ENCODE peak calls at places on chromosomes 11 and 22, in nine cellular contexts. One of them, this sample, is unnamed.

GRCh38 chr11:27717801-27718229 is 17.6 kb upstream of the BDNF start:
- DNase-seq in GM23338: peak; percentile 70
- DNase-seq in T-helper 9 cell: no peak
- DNase-seq in A549: peak; percentile 39
- DNase-seq in effector memory CD8-positive, alpha-beta T cell: no peak
- DNase-seq in GM23248: peak; percentile 49
- DNase-seq in small intestine: no peak
- DNase-seq in EL: no peak
- DNase-seq in activated CD8-positive, alpha-beta memory T cell treated with anti-CD3 and anti-CD28 coated beads, Interleukin-2, amount 50 U/mL, for 48 hours: no peak
- DNase-seq in this sample: no peak

GRCh38 chr22:46149998-46150549 is at the start of gene PPARA:
- DNase-seq in small intestine: peak; percentile 93
- DNase-seq in T-helper 9 cell: peak; percentile 84
- DNase-seq in EL: peak; percentile 79
- DNase-seq in activated CD8-positive, alpha-beta memory T cell treated with anti-CD3 and anti-CD28 coated beads, Interleukin-2, amount 50 U/mL, for 48 hours: peak; percentile 91
- DNase-seq in effector memory CD8-positive, alpha-beta T cell: peak; percentile 87
- DNase-seq in GM23338: peak; percentile 75
- DNase-seq in A549: peak; percentile 51
- DNase-seq in GM23248: peak; percentile 87
- DNase-seq in this sample: peak; percentile 65

GRCh38 chr11:87421422-87421821 is 383.7 kb downstream of the TMEM135 start:
- DNase-seq in activated CD8-positive, alpha-beta memory T cell treated with anti-CD3 and anti-CD28 coated beads, Interleukin-2, amount 50 U/mL, for 48 hours: no peak
- DNase-seq in small intestine: peak; percentile 79
- DNase-seq in GM23338: peak; percentile 93
- DNase-seq in GM23248: peak; percentile 90
- DNase-seq in T-helper 9 cell: no peak
- DNase-seq in EL: peak; percentile 86
- DNase-seq in effector memory CD8-positive, alpha-beta T cell: peak; percentile 24
- DNase-seq in A549: peak; percentile 83
- DNase-seq in this sample: no peak

GRCh38 chr11:26837154-26837553 is 115.3 kb upstream of the SLC5A12 start:
- DNase-seq in small intestine: no peak
- DNase-seq in A549: no peak
- DNase-seq in effector memory CD8-positive, alpha-beta T cell: no peak
- DNase-seq in GM23248: no peak
- DNase-seq in T-helper 9 cell: no peak
- DNase-seq in EL: no peak
- DNase-seq in activated CD8-positive, alpha-beta memory T cell treated with anti-CD3 and anti-CD28 coated beads, Interleukin-2, amount 50 U/mL, for 48 hours: no peak
- DNase-seq in GM23338: no peak
- DNase-seq in this sample: no peak

GRCh38 chr11:93969925-93970922 is 50.9 kb upstream of the HEPHL1 start:
- DNase-seq in EL: no peak
- DNase-seq in GM23338: peak; percentile 8
- DNase-seq in activated CD8-positive, alpha-beta memory T cell treated with anti-CD3 and anti-CD28 coated beads, Interleukin-2, amount 50 U/mL, for 48 hours: no peak
- DNase-seq in GM23248: no peak
- DNase-seq in T-helper 9 cell: no peak
- DNase-seq in small intestine: no peak
- DNase-seq in effector memory CD8-positive, alpha-beta T cell: no peak
- DNase-seq in A549: no peak
- DNase-seq in this sample: no peak

GRCh38 chr11:95363710-95364109 is 132.7 kb upstream of the SESN3 start:
- DNase-seq in effector memory CD8-positive, alpha-beta T cell: no peak
- DNase-seq in GM23338: peak; percentile 77
- DNase-seq in T-helper 9 cell: no peak
- DNase-seq in small intestine: no peak
- DNase-seq in A549: no peak
- DNase-seq in activated CD8-positive, alpha-beta memory T cell treated with anti-CD3 and anti-CD28 coated beads, Interleukin-2, amount 50 U/mL, for 48 hours: no peak
- DNase-seq in GM23248: no peak
- DNase-seq in EL: no peak
- DNase-seq in this sample: peak; percentile 0

GRCh38 chr11:95925011-95925410 is 1.1 kb upstream of the MTMR2 start:
- DNase-seq in A549: peak; percentile 53
- DNase-seq in activated CD8-positive, alpha-beta memory T cell treated with anti-CD3 and anti-CD28 coated beads, Interleukin-2, amount 50 U/mL, for 48 hours: no peak
- DNase-seq in EL: peak; percentile 59
- DNase-seq in GM23338: peak; percentile 23
- DNase-seq in effector memory CD8-positive, alpha-beta T cell: no peak
- DNase-seq in GM23248: peak; percentile 23
- DNase-seq in small intestine: peak; percentile 61
- DNase-seq in T-helper 9 cell: no peak
- DNase-seq in this sample: no peak

GRCh38 chr11:115581871-115582639 is 77.8 kb upstream of the CADM1 start:
- DNase-seq in GM23248: no peak
- DNase-seq in effector memory CD8-positive, alpha-beta T cell: no peak
- DNase-seq in activated CD8-positive, alpha-beta memory T cell treated with anti-CD3 and anti-CD28 coated beads, Interleukin-2, amount 50 U/mL, for 48 hours: no peak
- DNase-seq in T-helper 9 cell: no peak
- DNase-seq in A549: peak; percentile 9
- DNase-seq in EL: no peak
- DNase-seq in GM23338: peak; percentile 58
- DNase-seq in small intestine: peak; percentile 81
- DNase-seq in this sample: no peak

GRCh38 chr11:26297179-26297970 is 34.6 kb upstream of the ANO3 start:
- DNase-seq in EL: peak; percentile 43
- DNase-seq in effector memory CD8-positive, alpha-beta T cell: no peak
- DNase-seq in small intestine: peak; percentile 47
- DNase-seq in A549: peak; percentile 77
- DNase-seq in activated CD8-positive, alpha-beta memory T cell treated with anti-CD3 and anti-CD28 coated beads, Interleukin-2, amount 50 U/mL, for 48 hours: no peak
- DNase-seq in GM23248: peak; percentile 79
- DNase-seq in GM23338: peak; percentile 66
- DNase-seq in T-helper 9 cell: no peak
- DNase-seq in this sample: no peak

GRCh38 chr22:48153726-48154125 is 1391.3 kb downstream of the TBC1D22A start:
- DNase-seq in activated CD8-positive, alpha-beta memory T cell treated with anti-CD3 and anti-CD28 coated beads, Interleukin-2, amount 50 U/mL, for 48 hours: no peak
- DNase-seq in T-helper 9 cell: no peak
- DNase-seq in small intestine: no peak
- DNase-seq in GM23248: no peak
- DNase-seq in EL: no peak
- DNase-seq in effector memory CD8-positive, alpha-beta T cell: no peak
- DNase-seq in A549: no peak
- DNase-seq in GM23338: no peak
- DNase-seq in this sample: no peak

GRCh38 chr22:49320714-49321476 is 506.8 kb downstream of the BRD1 start:
- DNase-seq in EL: no peak
- DNase-seq in GM23248: no peak
- DNase-seq in GM23338: no peak
- DNase-seq in T-helper 9 cell: no peak
- DNase-seq in activated CD8-positive, alpha-beta memory T cell treated with anti-CD3 and anti-CD28 coated beads, Interleukin-2, amount 50 U/mL, for 48 hours: no peak
- DNase-seq in effector memory CD8-positive, alpha-beta T cell: no peak
- DNase-seq in A549: no peak
- DNase-seq in small intestine: no peak
- DNase-seq in this sample: no peak

GRCh38 chr22:48278620-48279464 is 1516.4 kb downstream of the TBC1D22A start:
- DNase-seq in effector memory CD8-positive, alpha-beta T cell: no peak
- DNase-seq in GM23338: no peak
- DNase-seq in EL: no peak
- DNase-seq in A549: no peak
- DNase-seq in small intestine: no peak
- DNase-seq in activated CD8-positive, alpha-beta memory T cell treated with anti-CD3 and anti-CD28 coated beads, Interleukin-2, amount 50 U/mL, for 48 hours: no peak
- DNase-seq in T-helper 9 cell: no peak
- DNase-seq in GM23248: no peak
- DNase-seq in this sample: no peak

GRCh38 chr11:125464671-125465070 is 31.4 kb downstream of the FEZ1 start:
- DNase-seq in small intestine: no peak
- DNase-seq in activated CD8-positive, alpha-beta memory T cell treated with anti-CD3 and anti-CD28 coated beads, Interleukin-2, amount 50 U/mL, for 48 hours: no peak
- DNase-seq in T-helper 9 cell: no peak
- DNase-seq in GM23338: no peak
- DNase-seq in EL: no peak
- DNase-seq in effector memory CD8-positive, alpha-beta T cell: no peak
- DNase-seq in A549: no peak
- DNase-seq in GM23248: no peak
- DNase-seq in this sample: no peak

GRCh38 chr11:86115542-86116385 is 46.9 kb upstream of the PICALM start:
- DNase-seq in small intestine: no peak
- DNase-seq in GM23338: no peak
- DNase-seq in T-helper 9 cell: no peak
- DNase-seq in effector memory CD8-positive, alpha-beta T cell: no peak
- DNase-seq in EL: peak; percentile 19
- DNase-seq in activated CD8-positive, alpha-beta memory T cell treated with anti-CD3 and anti-CD28 coated beads, Interleukin-2, amount 50 U/mL, for 48 hours: no peak
- DNase-seq in A549: peak; percentile 27
- DNase-seq in GM23248: peak; percentile 60
- DNase-seq in this sample: no peak

This sample was measured in nucleus accumbens.